ENCODE peak calls at places on chromosomes 5 and 9, in eight cellular contexts. C, M, N, S, I, W, T and O are unnamed samples.

GRCh38 chr9:133103987-133104505 is 17.0 kb downstream of the RALGDS start:
- DNase-seq in C (peak), M (no peak), N (no peak), S (no peak), I (no peak), W (peak), T (peak), O (no peak)

GRCh38 chr9:137694962-137695875 is 76.4 kb downstream of the EHMT1 start:
- DNase-seq in C (peak), M (peak), N (peak), S (no peak), I (peak), W (peak), T (peak), O (peak)

GRCh38 chr5:14184082-14184481 is 40.9 kb downstream of the TRIO start:
- DNase-seq in C (no peak), M (no peak), N (peak), S (no peak), I (no peak), W (no peak), T (no peak), O (peak)

GRCh38 chr5:10227396-10227795 is 22.3 kb downstream of the ATPSCKMT start:
- DNase-seq in C (no peak), M (no peak), N (no peak), S (no peak), I (peak), W (no peak), T (no peak), O (peak)

GRCh38 chr9:129550199-129550839 is 70.6 kb downstream of the C9orf50 start:
- DNase-seq in C (peak), M (peak), N (peak), S (no peak), I (peak), W (peak), T (peak), O (peak)

GRCh38 chr5:71719092-71719964 is at the start of gene CARTPT:
- DNase-seq in C (peak), M (peak), N (peak), S (no peak), I (no peak), W (no peak), T (no peak), O (peak)

GRCh38 chr9:137441289-137441934 is at the start of gene ENTPD8:
- DNase-seq in C (no peak), M (peak), N (no peak), S (no peak), I (no peak), W (peak), T (peak), O (no peak)

GRCh38 chr9:87359958-87360601 is 137.6 kb upstream of the DAPK1 start:
- DNase-seq in C (no peak), M (no peak), N (no peak), S (no peak), I (no peak), W (no peak), T (no peak), O (no peak)

GRCh38 chr9:105842023-105842644 is 147.8 kb downstream of the TMEM38B start:
- DNase-seq in C (no peak), M (peak), N (peak), S (no peak), I (peak), W (no peak), T (no peak), O (peak)

GRCh38 chr5:116454417-116454927 is 120.2 kb downstream of the SEMA6A start:
- DNase-seq in C (no peak), M (peak), N (no peak), S (peak), I (peak), W (no peak), T (no peak), O (peak)

GRCh38 chr5:149773245-149774095 is 43.4 kb downstream of the PPARGC1B start:
- DNase-seq in C (no peak), M (no peak), N (no peak), S (no peak), I (no peak), W (no peak), T (no peak), O (no peak)

DNA sequence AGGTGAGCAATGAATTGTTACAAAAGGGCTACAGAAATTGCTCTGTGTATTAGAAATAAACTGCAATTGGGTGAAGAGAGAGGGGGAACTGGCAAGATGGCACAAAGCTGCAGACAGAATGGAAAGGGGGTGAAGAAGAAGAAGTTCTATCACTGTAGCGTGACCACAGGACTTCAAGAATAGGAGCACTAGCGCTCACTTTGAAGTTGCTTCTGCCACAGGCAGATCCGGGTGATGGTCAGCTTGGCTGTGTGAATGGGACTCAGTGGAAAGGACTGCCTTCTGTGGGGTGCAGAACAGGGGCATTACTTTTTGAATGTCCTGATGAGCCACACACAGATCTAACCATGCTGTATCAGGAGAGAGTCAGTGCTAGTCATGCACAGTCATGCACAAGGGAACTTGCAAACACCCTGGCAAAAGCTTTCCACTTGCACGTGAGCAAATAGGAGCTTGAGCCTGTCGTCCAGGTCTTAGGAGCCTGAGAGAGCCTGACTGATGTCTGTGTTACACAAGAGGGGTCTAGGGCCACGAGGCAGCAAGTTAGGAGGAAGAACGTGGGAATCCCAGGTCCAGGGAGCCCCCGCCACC is 16.3 kb downstream of the IL5 start:
- DNase-seq in C (no peak), M (no peak), N (no peak), S (no peak), I (no peak), W (no peak), T (no peak), O (no peak)
- H3K4me3 ChIP-seq in C (no peak), M (no peak), N (no peak), S (no peak), I (no peak), W (no peak), T (no peak), O (no peak)

DNA sequence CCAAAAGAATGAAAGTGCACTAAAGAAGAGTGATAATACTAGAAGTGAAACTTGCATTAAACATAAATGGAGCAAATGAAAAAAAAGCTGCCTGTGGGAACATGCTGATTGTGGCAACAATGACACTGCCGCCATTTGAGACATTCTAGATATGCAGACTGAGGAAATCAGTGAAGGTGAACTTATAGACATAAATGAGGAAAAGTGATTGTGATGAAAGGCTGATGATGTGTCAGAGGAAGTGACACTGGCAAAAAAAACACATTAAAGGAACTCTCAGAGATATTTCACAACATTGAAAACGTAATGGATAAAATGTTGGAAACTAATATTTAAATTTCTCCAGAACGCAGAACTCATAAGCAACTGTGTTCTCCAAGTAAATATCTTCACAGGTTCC is 1.2 kb downstream of the ERCC8 start:
- DNase-seq in C (no peak), M (no peak), N (no peak), S (no peak), I (no peak), W (no peak), T (no peak), O (no peak)
- H3K4me3 ChIP-seq in C (peak), M (peak), N (no peak), S (no peak), I (no peak), W (no peak), T (no peak), O (no peak)

DNA sequence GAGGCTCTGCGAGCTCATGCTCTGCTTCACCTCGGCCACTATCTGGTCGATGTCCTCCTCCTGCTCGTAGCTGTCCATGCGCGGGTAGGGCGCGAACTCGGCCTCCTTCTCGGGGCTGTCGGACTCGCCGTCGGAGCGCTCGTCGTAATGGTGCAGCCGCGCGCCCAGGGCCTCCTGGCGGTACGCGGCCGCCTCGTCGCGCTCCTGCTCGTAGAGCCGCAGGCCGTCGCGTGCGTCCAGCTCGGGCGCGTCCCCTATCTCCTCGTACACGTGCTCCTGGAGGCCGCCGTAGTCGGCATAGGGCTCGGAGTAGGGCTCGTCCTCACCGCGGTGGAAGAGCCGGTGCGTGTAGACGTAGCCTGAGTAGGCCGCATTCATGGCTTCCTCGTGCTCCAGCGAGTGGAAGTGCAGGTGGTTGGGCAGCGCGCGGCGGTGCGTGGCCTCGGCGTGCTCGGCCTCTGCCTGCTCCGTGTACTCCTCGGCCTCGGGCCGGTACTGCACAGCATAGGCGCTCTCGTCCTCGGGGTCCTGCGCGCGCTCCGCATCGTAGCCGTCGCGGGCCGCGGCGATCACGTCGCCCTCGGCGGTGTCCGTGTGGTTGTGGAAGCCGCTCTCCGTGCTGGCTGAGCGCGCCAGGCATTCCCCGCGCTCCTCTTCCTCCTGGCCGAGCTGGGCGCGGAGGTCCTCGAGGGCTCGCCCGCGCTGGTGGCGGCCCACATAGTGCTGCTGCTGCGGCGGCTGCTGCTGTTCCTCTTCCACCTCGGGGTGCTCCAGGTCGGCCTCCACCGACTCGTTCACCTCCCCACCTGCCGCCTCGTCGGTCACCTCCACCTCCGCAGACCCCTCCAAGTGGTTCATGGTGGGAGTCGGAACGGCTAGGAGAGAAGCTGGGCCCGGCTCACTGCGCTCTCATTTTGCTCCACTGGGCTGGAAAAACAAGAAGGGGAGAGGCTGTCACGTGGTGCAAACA is 155.5 kb downstream of the APBA1 start:
- DNase-seq in C (no peak), M (no peak), N (no peak), S (no peak), I (no peak), W (no peak), T (no peak), O (no peak)
- H3K4me3 ChIP-seq in C (no peak), M (no peak), N (no peak), S (no peak), I (no peak), W (no peak), T (no peak), O (no peak)

GRCh38 chr5:84382363-84383295 is 2.1 kb downstream of the EDIL3 start:
- DNase-seq in C (peak), M (peak), N (peak), S (no peak), I (peak), W (peak), T (peak), O (peak)
- H3K4me3 ChIP-seq in C (peak), M (peak), N (peak), S (peak), I (peak), W (peak), T (peak), O (peak)

GRCh38 chr5:171453056-171453725 is 33.7 kb downstream of the FGF18 start:
- DNase-seq in C (no peak), M (no peak), N (no peak), S (no peak), I (no peak), W (no peak), T (no peak), O (no peak)

GRCh38 chr5:171453988-171454387 is 34.5 kb downstream of the FGF18 start:
- DNase-seq in C (no peak), M (no peak), N (no peak), S (no peak), I (no peak), W (no peak), T (no peak), O (no peak)

GRCh38 chr5:171449426-171449825 is 30.0 kb downstream of the FGF18 start:
- DNase-seq in C (no peak), M (no peak), N (no peak), S (no peak), I (no peak), W (no peak), T (no peak), O (no peak)

GRCh38 chr5:171451421-171451820 is 32.0 kb downstream of the FGF18 start:
- DNase-seq in C (no peak), M (no peak), N (no peak), S (no peak), I (no peak), W (no peak), T (no peak), O (no peak)

GRCh38 chr5:171450423-171451246 is 31.2 kb downstream of the FGF18 start:
- DNase-seq in C (no peak), M (no peak), N (peak), S (peak), I (peak), W (no peak), T (peak), O (peak)
- H3K4me3 ChIP-seq in C (peak), M (no peak), N (peak), S (peak), I (peak), W (no peak), T (peak), O (peak)

GRCh38 chr5:156927545-156927944 is 35.5 kb downstream of the TIMD4 start:
- DNase-seq in C (no peak), M (no peak), N (no peak), S (no peak), I (no peak), W (no peak), T (no peak), O (no peak)

GRCh38 chr5:156918311-156918845 is 44.6 kb downstream of the TIMD4 start:
- DNase-seq in C (no peak), M (no peak), N (no peak), S (no peak), I (no peak), W (no peak), T (no peak), O (no peak)

GRCh38 chr5:156920042-156920860 is 42.8 kb downstream of the TIMD4 start:
- DNase-seq in C (no peak), M (no peak), N (no peak), S (no peak), I (no peak), W (no peak), T (no peak), O (no peak)

GRCh38 chr5:156920861-156921431 is 42.1 kb downstream of the TIMD4 start:
- DNase-seq in C (no peak), M (no peak), N (no peak), S (no peak), I (no peak), W (no peak), T (no peak), O (no peak)

GRCh38 chr5:156922207-156922792 is 40.7 kb downstream of the TIMD4 start:
- DNase-seq in C (no peak), M (no peak), N (no peak), S (no peak), I (no peak), W (no peak), T (no peak), O (no peak)
- H3K4me3 ChIP-seq in C (no peak), M (no peak), N (no peak), S (no peak), I (no peak), W (no peak), T (no peak), O (no peak)

DNA sequence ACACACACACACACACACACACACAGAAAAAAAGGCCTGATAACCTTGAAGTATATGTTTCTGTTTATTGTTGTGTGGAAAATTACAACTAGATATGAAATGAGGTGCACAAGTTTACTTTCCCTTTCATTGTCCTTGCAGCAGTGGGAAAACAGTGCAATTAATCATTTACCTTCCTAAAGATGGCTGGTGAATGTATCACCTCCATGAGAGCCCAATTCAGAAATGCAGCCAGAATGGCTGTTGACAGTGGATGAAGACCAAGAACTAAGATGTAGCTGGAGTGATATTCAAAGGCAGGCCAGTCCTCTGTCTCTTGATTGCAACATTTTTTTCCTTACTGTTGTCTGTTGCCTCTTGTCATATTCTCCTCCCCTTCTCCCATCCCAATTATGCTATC is 49.6 kb upstream of the EIF4EBP3 start:
- DNase-seq in C (no peak), M (no peak), N (no peak), S (no peak), I (peak), W (no peak), T (no peak), O (no peak)
- H3K4me3 ChIP-seq in C (no peak), M (no peak), N (no peak), S (no peak), I (no peak), W (no peak), T (no peak), O (no peak)

GRCh38 chr9:215631-216155 is 1.0 kb downstream of the DOCK8 start:
- DNase-seq in C (no peak), M (no peak), N (no peak), S (no peak), I (no peak), W (no peak), T (no peak), O (no peak)
- H3K4me3 ChIP-seq in C (peak), M (peak), N (peak), S (no peak), I (no peak), W (peak), T (peak), O (no peak)

GRCh38 chr9:109906766-109907382 is 126.9 kb downstream of the PALM2AKAP2 start:
- DNase-seq in C (no peak), M (no peak), N (no peak), S (no peak), I (peak), W (no peak), T (no peak), O (peak)

GRCh38 chr9:109904666-109905065 is 124.7 kb downstream of the PALM2AKAP2 start:
- DNase-seq in C (no peak), M (no peak), N (no peak), S (no peak), I (peak), W (no peak), T (no peak), O (no peak)

GRCh38 chr9:109905472-109905871 is 125.5 kb downstream of the PALM2AKAP2 start:
- DNase-seq in C (no peak), M (no peak), N (no peak), S (no peak), I (no peak), W (no peak), T (no peak), O (no peak)

GRCh38 chr9:109901191-109901590 is 121.2 kb downstream of the PALM2AKAP2 start:
- DNase-seq in C (no peak), M (peak), N (no peak), S (no peak), I (no peak), W (no peak), T (no peak), O (peak)

DNA sequence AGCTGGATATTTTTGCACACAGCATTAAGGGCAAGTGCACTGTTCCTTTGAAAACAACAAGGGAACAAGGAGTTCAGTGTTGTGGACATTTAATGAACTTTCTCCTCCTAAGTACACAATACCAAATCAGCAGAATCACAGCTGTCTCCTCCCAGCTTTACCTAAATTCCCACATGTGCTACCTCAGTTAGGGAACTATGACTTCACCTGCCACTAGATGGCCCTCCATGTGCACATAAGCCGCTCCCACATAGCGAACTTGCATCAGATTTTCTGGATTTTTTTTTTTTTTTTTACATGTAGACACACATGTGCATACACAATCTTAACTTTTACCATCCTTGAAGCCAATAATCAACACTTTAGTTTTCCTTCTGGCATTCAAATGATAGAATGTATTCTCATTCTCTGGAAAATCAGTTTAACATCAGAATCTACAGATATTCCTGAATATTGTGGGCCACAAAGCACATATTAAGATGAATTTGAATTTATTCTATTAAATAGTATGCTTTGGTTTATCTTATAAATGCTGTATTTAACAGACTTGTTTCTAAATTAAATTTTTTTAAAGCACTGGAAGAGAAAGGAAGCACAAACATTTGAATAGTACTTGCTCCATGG is 123.6 kb downstream of the PALM2AKAP2 start:
- DNase-seq in C (peak), M (peak), N (peak), S (no peak), I (peak), W (no peak), T (no peak), O (peak)
- H3K4me3 ChIP-seq in C (no peak), M (no peak), N (no peak), S (no peak), I (no peak), W (no peak), T (no peak), O (no peak)